ENCODE peak calls at places on chromosome 5, in eight cellular contexts. B is endothelial cell; H is aorta; G is activated CD8-positive, alpha-beta memory T cell treated with anti-CD3 and anti-CD28 coated beads for 4 hours; N is HEK293T; O is cardiac muscle cell; M is G401; Y is kidney tubule cell. C is an unnamed sample.

GRCh38 chr5:98308960-98309359 is 464.5 kb upstream of the RGMB start:
- DNase-seq in B (no peak), H (no peak), G (no peak), N (no peak), O (peak), M (no peak), Y (peak), C (no peak)

GRCh38 chr5:92838253-92838652 is 742.8 kb downstream of the NR2F1-AS1 start:
- DNase-seq in B (peak), H (no peak), G (no peak), N (no peak), O (peak), M (peak), Y (peak), C (no peak)

GRCh38 chr5:144142826-144143167 is 27.7 kb downstream of the YIPF5 start:
- DNase-seq in B (no peak), H (no peak), G (no peak), N (no peak), O (no peak), M (no peak), Y (no peak), C (no peak)

GRCh38 chr5:128384068-128384467 is 154.0 kb downstream of the FBN2 start:
- DNase-seq in B (no peak), H (no peak), G (no peak), N (no peak), O (no peak), M (no peak), Y (no peak), C (no peak)

GRCh38 chr5:74199436-74200210 is 440.9 kb downstream of the ENC1 start:
- DNase-seq in B (no peak), H (no peak), G (no peak), N (no peak), O (peak), M (no peak), Y (peak), C (peak)

GRCh38 chr5:110957934-110958333 is 113.6 kb upstream of the TSLP start:
- DNase-seq in B (no peak), H (no peak), G (no peak), N (no peak), O (peak), M (no peak), Y (no peak), C (no peak)

GRCh38 chr5:38543074-38543473 is 13.4 kb downstream of the LIFR start:
- DNase-seq in B (no peak), H (no peak), G (no peak), N (no peak), O (no peak), M (no peak), Y (no peak), C (no peak)

GRCh38 chr5:107815109-107815508 is 144.4 kb upstream of the EFNA5 start:
- DNase-seq in B (no peak), H (no peak), G (no peak), N (no peak), O (no peak), M (no peak), Y (no peak), C (no peak)

GRCh38 chr5:103669615-103670014 is 107.0 kb upstream of the NUDT12 start:
- DNase-seq in B (no peak), H (no peak), G (no peak), N (no peak), O (no peak), M (no peak), Y (no peak), C (no peak)

GRCh38 chr5:1410156-1411014 is 34.9 kb downstream of the SLC6A3 start:
- DNase-seq in B (no peak), H (peak), G (no peak), N (no peak), O (no peak), M (no peak), Y (no peak), C (no peak)

GRCh38 chr5:96340357-96340756 is 92.7 kb downstream of the PCSK1 start:
- DNase-seq in B (no peak), H (no peak), G (no peak), N (no peak), O (peak), M (no peak), Y (peak), C (no peak)

GRCh38 chr5:5374034-5374715 is 48.3 kb upstream of the ICE1 start:
- DNase-seq in B (no peak), H (no peak), G (no peak), N (no peak), O (peak), M (no peak), Y (no peak), C (no peak)

GRCh38 chr5:149956685-149957084 is 3.9 kb upstream of the SLC26A2 start:
- DNase-seq in B (no peak), H (no peak), G (no peak), N (no peak), O (no peak), M (no peak), Y (no peak), C (no peak)

GRCh38 chr5:174518512-174518911 is 205.9 kb upstream of the MSX2 start:
- DNase-seq in B (no peak), H (no peak), G (no peak), N (no peak), O (no peak), M (no peak), Y (no peak), C (no peak)

GRCh38 chr5:139698461-139699146 is 50.5 kb downstream of the CXXC5 start:
- DNase-seq in B (peak), H (peak), G (no peak), N (peak), O (peak), M (peak), Y (peak), C (peak)

GRCh38 chr5:39201160-39201794 is 18.1 kb downstream of the FYB1 start:
- DNase-seq in B (no peak), H (no peak), G (no peak), N (no peak), O (no peak), M (no peak), Y (no peak), C (no peak)

GRCh38 chr5:158414780-158415179 is 555.8 kb upstream of the CLINT1 start:
- DNase-seq in B (no peak), H (no peak), G (no peak), N (no peak), O (peak), M (no peak), Y (peak), C (peak)

GRCh38 chr5:92849798-92850197 is 731.2 kb downstream of the NR2F1-AS1 start:
- DNase-seq in B (no peak), H (no peak), G (no peak), N (no peak), O (no peak), M (no peak), Y (no peak), C (no peak)

GRCh38 chr5:77832166-77832770 is 56.1 kb upstream of the TBCA start:
- DNase-seq in B (no peak), H (no peak), G (no peak), N (no peak), O (no peak), M (no peak), Y (peak), C (no peak)

GRCh38 chr5:42037379-42037932 is 112.4 kb downstream of the FBXO4 start:
- DNase-seq in B (no peak), H (no peak), G (no peak), N (no peak), O (no peak), M (no peak), Y (no peak), C (no peak)

GRCh38 chr5:53211799-53212198 is 102.2 kb upstream of the MOCS2 start:
- DNase-seq in B (no peak), H (no peak), G (no peak), N (no peak), O (peak), M (no peak), Y (peak), C (no peak)